ENCODE peak calls at places on chromosomes 7 and 10, in seven cellular contexts. One of them, this sample, is unnamed.

GRCh38 chr7:66261941-66262340 is 56.8 kb downstream of the TPST1 start:
- DNase-seq in hepatocyte: no peak
- DNase-seq in T47D: no peak
- DNase-seq in AG04449: no peak
- DNase-seq in NCI-H1092 treated with DMSO at 0.1 percent for 48 hours: no peak
- DNase-seq in mesothelial cell of epicardium: no peak
- DNase-seq in erythroblast: no peak
- DNase-seq in this sample: no peak

GRCh38 chr7:123432601-123433000 is 101.8 kb downstream of the IQUB start:
- DNase-seq in hepatocyte: no peak
- DNase-seq in T47D: no peak
- DNase-seq in AG04449: no peak
- DNase-seq in NCI-H1092 treated with DMSO at 0.1 percent for 48 hours: no peak
- DNase-seq in mesothelial cell of epicardium: no peak
- DNase-seq in erythroblast: no peak
- DNase-seq in this sample: no peak

GRCh38 chr10:98045785-98046389 is 15.5 kb upstream of the CRTAC1 start:
- DNase-seq in hepatocyte: peak
- DNase-seq in T47D: peak
- DNase-seq in AG04449: no peak
- DNase-seq in NCI-H1092 treated with DMSO at 0.1 percent for 48 hours: peak
- DNase-seq in mesothelial cell of epicardium: peak
- DNase-seq in erythroblast: peak
- DNase-seq in this sample: peak

GRCh38 chr10:129192344-129193128 is 274.5 kb upstream of the MGMT start:
- DNase-seq in hepatocyte: no peak
- DNase-seq in T47D: no peak
- DNase-seq in AG04449: no peak
- DNase-seq in NCI-H1092 treated with DMSO at 0.1 percent for 48 hours: no peak
- DNase-seq in mesothelial cell of epicardium: no peak
- DNase-seq in erythroblast: no peak
- DNase-seq in this sample: no peak

GRCh38 chr7:13327669-13328068 is 640.2 kb downstream of the ARL4A start:
- DNase-seq in hepatocyte: no peak
- DNase-seq in T47D: no peak
- DNase-seq in AG04449: no peak
- DNase-seq in NCI-H1092 treated with DMSO at 0.1 percent for 48 hours: no peak
- DNase-seq in mesothelial cell of epicardium: no peak
- DNase-seq in erythroblast: no peak
- DNase-seq in this sample: no peak

GRCh38 chr7:48962821-48963505 is 38.6 kb downstream of the CDC14C start:
- DNase-seq in hepatocyte: no peak
- DNase-seq in T47D: no peak
- DNase-seq in AG04449: no peak
- DNase-seq in NCI-H1092 treated with DMSO at 0.1 percent for 48 hours: no peak
- DNase-seq in mesothelial cell of epicardium: no peak
- DNase-seq in erythroblast: no peak
- DNase-seq in this sample: no peak

GRCh38 chr10:84214612-84215235 is 10.6 kb downstream of the LRIT2 start:
- DNase-seq in hepatocyte: no peak
- DNase-seq in T47D: peak
- DNase-seq in AG04449: no peak
- DNase-seq in NCI-H1092 treated with DMSO at 0.1 percent for 48 hours: no peak
- DNase-seq in mesothelial cell of epicardium: no peak
- DNase-seq in erythroblast: peak
- DNase-seq in this sample: no peak

GRCh38 chr10:131514454-131514853 is 202.9 kb upstream of the TCERG1L start:
- DNase-seq in hepatocyte: peak
- DNase-seq in T47D: no peak
- DNase-seq in AG04449: no peak
- DNase-seq in NCI-H1092 treated with DMSO at 0.1 percent for 48 hours: no peak
- DNase-seq in mesothelial cell of epicardium: no peak
- DNase-seq in erythroblast: no peak
- DNase-seq in this sample: no peak

GRCh38 chr10:96043157-96043894 is at the start of gene CCNJ:
- DNase-seq in hepatocyte: peak
- DNase-seq in T47D: peak
- DNase-seq in AG04449: peak
- DNase-seq in NCI-H1092 treated with DMSO at 0.1 percent for 48 hours: peak
- DNase-seq in mesothelial cell of epicardium: peak
- DNase-seq in erythroblast: peak
- DNase-seq in this sample: peak

GRCh38 chr10:99685232-99686041 is 26.1 kb downstream of the ENTPD7 start:
- DNase-seq in hepatocyte: no peak
- DNase-seq in T47D: no peak
- DNase-seq in AG04449: no peak
- DNase-seq in NCI-H1092 treated with DMSO at 0.1 percent for 48 hours: no peak
- DNase-seq in mesothelial cell of epicardium: no peak
- DNase-seq in erythroblast: no peak
- DNase-seq in this sample: peak

This sample was measured in GF-D8.